ENCODE peak calls at places on chromosomes 3 and 15, in five cellular contexts. T, D, A, H and Y are unnamed samples.

GRCh38 chr3:33482126-33482525 is 41.9 kb upstream of the UBP1 start:
- DNase-seq in A (no peak), D (no peak), H (no peak), T (no peak), Y (no peak)

GRCh38 chr3:3992312-3992874 is 193.2 kb downstream of the LRRN1 start:
- DNase-seq in D (no peak), H (no peak), A (no peak), T (no peak), Y (no peak)

GRCh38 chr3:74614133-74614967 is at the start of gene CNTN3:
- DNase-seq in A (peak), T (peak), H (no peak), D (peak), Y (peak)

GRCh38 chr15:29055876-29056275 is 170.1 kb downstream of the APBA2 start:
- DNase-seq in A (no peak), D (peak), H (no peak), T (no peak), Y (no peak)

GRCh38 chr3:165855581-165855980 is 18.4 kb upstream of the BCHE start:
- DNase-seq in A (no peak), H (no peak), D (no peak), T (no peak), Y (no peak)

GRCh38 chr3:164806188-164806587 is 272.1 kb downstream of the SI start:
- DNase-seq in A (no peak), T (no peak), D (no peak), H (no peak), Y (no peak)

GRCh38 chr15:49212897-49213296 is 42.9 kb downstream of the GALK2 start:
- DNase-seq in T (no peak), D (no peak), A (no peak), H (no peak), Y (no peak)

GRCh38 chr3:149657458-149657795 is 398 bp downstream of the WWTR1 start:
- DNase-seq in H (no peak), D (peak), T (peak), A (no peak), Y (peak)

GRCh38 chr3:113151475-113152031 is 59.8 kb upstream of the BOC start:
- DNase-seq in D (no peak), H (no peak), A (no peak), T (no peak), Y (no peak)

GRCh38 chr15:39736646-39737550 is 45.7 kb downstream of the FSIP1 start:
- DNase-seq in T (no peak), A (no peak), D (no peak), H (no peak), Y (no peak)

GRCh38 chr15:84766461-84767005 is 18.1 kb downstream of the ZNF592 start:
- DNase-seq in A (no peak), T (no peak), H (no peak), D (no peak), Y (no peak)

GRCh38 chr3:156421534-156421933 is 133.4 kb downstream of the SSR3 start:
- DNase-seq in A (no peak), T (no peak), H (no peak), D (no peak), Y (no peak)

GRCh38 chr3:108322352-108322751 is 26.0 kb downstream of the HHLA2 start:
- DNase-seq in H (peak), A (no peak), T (no peak), D (no peak), Y (no peak)

GRCh38 chr3:189794518-189794917 is 163.3 kb downstream of the TP63 start:
- DNase-seq in D (no peak), A (no peak), H (no peak), T (no peak), Y (no peak)

GRCh38 chr3:120561251-120562045 is 34.7 kb upstream of the NDUFB4 start:
- DNase-seq in H (peak), A (peak), D (peak), T (peak), Y (peak)

GRCh38 chr3:141240290-141241247 is 8.9 kb downstream of the PXYLP1 start:
- DNase-seq in T (no peak), D (no peak), H (no peak), A (no peak), Y (no peak)

GRCh38 chr3:197487911-197488391 is 67.8 kb downstream of the BDH1 start:
- DNase-seq in D (no peak), H (no peak), T (no peak), A (no peak), Y (no peak)

GRCh38 chr3:197393711-197394110 is 95.3 kb upstream of the DLG1 start:
- DNase-seq in A (no peak), T (no peak), D (no peak), H (no peak), Y (no peak)

GRCh38 chr3:30286007-30286669 is 320.3 kb upstream of the TGFBR2 start:
- DNase-seq in H (no peak), T (peak), A (peak), D (no peak), Y (peak)

GRCh38 chr3:107574650-107575049 is 51.9 kb downstream of the BBX start:
- DNase-seq in T (peak), A (no peak), H (no peak), D (no peak), Y (no peak)

GRCh38 chr3:100403956-100404548 is 2.7 kb downstream of the LNP1 start:
- DNase-seq in H (no peak), T (no peak), A (no peak), D (no peak), Y (no peak)

GRCh38 chr3:123792473-123793201 is 91.5 kb downstream of the MYLK start:
- DNase-seq in T (no peak), D (no peak), A (no peak), H (no peak), Y (no peak)

GRCh38 chr3:104610730-104611652 is 755.7 kb upstream of the ALCAM start:
- DNase-seq in D (no peak), A (no peak), H (no peak), T (no peak), Y (no peak)

GRCh38 chr3:8455451-8456117 is 46.0 kb upstream of the LMCD1 start:
- DNase-seq in A (no peak), D (no peak), H (no peak), T (no peak), Y (no peak)

GRCh38 chr3:63862804-63863149 is 828 bp downstream of the THOC7 start:
- DNase-seq in D (no peak), T (no peak), A (no peak), H (no peak), Y (no peak)

GRCh38 chr3:1251282-1252060 is 158.6 kb downstream of the CNTN6 start:
- DNase-seq in T (no peak), D (no peak), A (no peak), H (no peak), Y (no peak)

GRCh38 chr3:56467108-56467507 is 1.2 kb downstream of the ERC2 start:
- DNase-seq in H (no peak), A (peak), D (peak), T (peak), Y (peak)

GRCh38 chr3:158792709-158793108 is 9.1 kb upstream of the MFSD1 start:
- DNase-seq in A (no peak), T (no peak), H (no peak), D (no peak), Y (no peak)

GRCh38 chr15:45112592-45113379 is 1.2 kb downstream of the DUOX2 start:
- DNase-seq in H (no peak), T (peak), A (no peak), D (peak), Y (no peak)

GRCh38 chr3:8445861-8446260 is 55.8 kb upstream of the LMCD1 start:
- DNase-seq in H (no peak), T (no peak), D (no peak), A (no peak), Y (no peak)

GRCh38 chr15:89072277-89072869 is 15.9 kb upstream of the ABHD2 start:
- DNase-seq in H (no peak), D (no peak), A (no peak), T (no peak), Y (no peak)

GRCh38 chr15:66931768-66932633 is 133.4 kb upstream of the SMAD3 start:
- DNase-seq in T (peak), A (no peak), D (peak), H (no peak), Y (no peak)

GRCh38 chr3:66812741-66813140 is 185.4 kb upstream of the KBTBD8 start:
- DNase-seq in H (no peak), A (no peak), D (no peak), T (no peak), Y (no peak)

GRCh38 chr3:49133226-49133951 is 539 bp upstream of the LAMB2 start:
- DNase-seq in H (no peak), A (peak), T (peak), D (peak), Y (peak)

GRCh38 chr3:159131376-159131775 is 329.5 kb downstream of the MFSD1 start:
- DNase-seq in A (no peak), H (no peak), D (no peak), T (no peak), Y (no peak)

GRCh38 chr15:27835233-27835939 is 263.7 kb downstream of the OCA2 start:
- DNase-seq in A (no peak), H (no peak), D (no peak), T (no peak), Y (no peak)

GRCh38 chr15:74612677-74613076 is 3.0 kb upstream of the CLK3 start:
- DNase-seq in A (no peak), H (no peak), D (no peak), T (no peak), Y (no peak)
- H3K4me3 ChIP-seq in A (no peak), H (no peak), D (no peak), T (no peak), Y (no peak)

GRCh38 chr15:90893175-90894090 is 9.1 kb downstream of the FES start:
- DNase-seq in D (no peak), A (no peak), H (no peak), T (no peak), Y (no peak)
- TF ChIP-seq CTCF in D (no peak), A (no peak), H (no peak), T (no peak), Y (no peak)

GRCh38 chr15:63982381-63982854 is 63.9 kb downstream of the DAPK2 start:
- DNase-seq in T (no peak), H (no peak), A (no peak), D (no peak), Y (no peak)
- H3K27ac ChIP-seq in T (no peak), H (no peak), A (no peak), D (peak), Y (peak)

GRCh38 chr15:91291673-91292072 is 191.6 kb downstream of the SV2B start:
- DNase-seq in T (peak), A (no peak), D (no peak), H (no peak), Y (no peak)
- H3K4me3 ChIP-seq in T (no peak), A (no peak), D (no peak), H (no peak), Y (no peak)

GRCh38 chr3:155356594-155357370 is 63.3 kb upstream of the STRIT1 start:
- DNase-seq in H (no peak), A (no peak), T (peak), D (no peak), Y (no peak)

GRCh38 chr3:155347901-155348300 is 54.4 kb upstream of the STRIT1 start:
- DNase-seq in H (no peak), A (no peak), D (no peak), T (no peak), Y (no peak)

GRCh38 chr3:155354658-155355057 is 61.2 kb upstream of the STRIT1 start:
- DNase-seq in T (no peak), H (no peak), D (no peak), A (no peak), Y (no peak)

GRCh38 chr3:155352900-155353490 is 59.5 kb upstream of the STRIT1 start:
- DNase-seq in H (no peak), A (no peak), T (peak), D (no peak), Y (no peak)
- TF ChIP-seq CTCF in H (peak), A (peak), T (peak), D (peak), Y (peak)